ENCODE peak calls at places on chromosome 2, in nine cellular contexts. P is psoas muscle; I is left ventricle myocardium inferior; C is adrenal gland; U is brain microvascular endothelial cell; F is PC-3; V is sigmoid colon; H is cardiac muscle cell; A is CD4-positive, alpha-beta T cell. Y is an unnamed sample.

GRCh38 chr2:63680455-63680854 is 91.7 kb downstream of the MDH1 start:
- DNase-seq in F (no peak), V (no peak), P (no peak), A (no peak), C (no peak), I (peak), U (no peak), H (no peak), Y (no peak)

GRCh38 chr2:53964237-53964952 is 6.4 kb downstream of the PSME4 start:
- DNase-seq in H (no peak), F (peak), U (no peak), C (no peak), V (no peak), I (no peak), P (no peak), A (no peak), Y (no peak)

GRCh38 chr2:16386431-16386830 is 279.2 kb downstream of the CYRIA start:
- DNase-seq in A (no peak), U (no peak), I (no peak), C (no peak), F (no peak), H (peak), V (no peak), P (no peak), Y (no peak)

GRCh38 chr2:105502625-105503334 is 103.9 kb upstream of the FHL2 start:
- DNase-seq in F (peak), U (no peak), I (no peak), P (no peak), A (no peak), V (no peak), C (no peak), H (no peak), Y (no peak)

GRCh38 chr2:195343942-195344530 is 313.0 kb upstream of the SLC39A10 start:
- DNase-seq in V (no peak), I (no peak), U (no peak), A (no peak), F (peak), H (no peak), P (no peak), C (no peak), Y (no peak)

GRCh38 chr2:8337321-8337720 is 344.5 kb upstream of the ID2 start:
- DNase-seq in C (no peak), H (no peak), V (no peak), F (no peak), I (no peak), A (no peak), P (no peak), U (no peak), Y (no peak)

GRCh38 chr2:85394256-85394655 is 15.9 kb downstream of the CAPG start:
- DNase-seq in C (peak), V (peak), I (no peak), H (no peak), F (no peak), U (no peak), P (peak), A (no peak), Y (no peak)

GRCh38 chr2:50895058-50895457 is 136.9 kb downstream of the NRXN1 start:
- DNase-seq in C (no peak), I (no peak), P (no peak), V (no peak), H (no peak), F (peak), A (no peak), U (no peak), Y (no peak)

GRCh38 chr2:62227386-62228075 is 31.6 kb downstream of the B3GNT2 start:
- DNase-seq in F (peak), U (no peak), C (no peak), H (no peak), V (peak), I (no peak), A (no peak), P (no peak), Y (no peak)

GRCh38 chr2:108226570-108226969 is 13.2 kb upstream of the SULT1C3 start:
- DNase-seq in A (no peak), P (no peak), V (no peak), C (no peak), U (no peak), I (no peak), F (no peak), H (no peak), Y (no peak)

GRCh38 chr2:163856941-163857340 is 121.1 kb upstream of the FIGN start:
- DNase-seq in H (peak), C (no peak), F (peak), I (no peak), A (no peak), U (no peak), V (no peak), P (no peak), Y (no peak)

GRCh38 chr2:30110773-30111172 is 36.0 kb upstream of the YPEL5 start:
- DNase-seq in I (no peak), P (no peak), A (no peak), C (no peak), F (peak), U (peak), H (no peak), V (no peak), Y (no peak)

DNA sequence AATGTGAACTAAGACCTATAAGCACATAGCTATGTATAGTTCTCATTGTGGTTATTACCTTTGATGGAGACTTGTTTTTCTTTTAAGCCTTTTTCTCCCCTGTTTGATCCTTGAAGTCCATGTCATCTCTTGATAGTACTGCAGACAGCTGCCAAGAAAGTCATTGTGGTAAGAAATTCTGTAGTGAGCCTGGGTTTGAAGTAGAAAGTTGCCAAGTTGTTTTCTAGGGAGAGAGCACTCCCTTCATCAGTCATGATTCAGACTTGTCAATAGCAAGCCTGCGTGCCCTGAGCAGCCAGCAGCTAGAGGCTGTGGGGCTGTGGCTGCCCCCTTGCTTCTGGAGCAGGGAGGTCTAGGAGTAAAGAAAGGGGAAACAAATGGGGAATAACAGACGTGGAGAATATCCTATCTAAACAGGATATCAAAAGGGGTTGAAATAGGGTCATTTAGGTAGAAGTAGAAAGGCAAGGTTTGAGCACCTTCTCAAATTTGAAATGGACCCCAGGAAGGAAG is 8.4 kb downstream of the SP5 start:
- DNase-seq in U (no peak), V (no peak), A (no peak), C (no peak), I (no peak), H (no peak), F (no peak), P (no peak), Y (no peak)
- TF ChIP-seq CTCF in U (no peak), V (no peak), A (no peak), C (no peak), I (no peak), H (no peak), F (no peak), P (no peak), Y (no peak)

DNA sequence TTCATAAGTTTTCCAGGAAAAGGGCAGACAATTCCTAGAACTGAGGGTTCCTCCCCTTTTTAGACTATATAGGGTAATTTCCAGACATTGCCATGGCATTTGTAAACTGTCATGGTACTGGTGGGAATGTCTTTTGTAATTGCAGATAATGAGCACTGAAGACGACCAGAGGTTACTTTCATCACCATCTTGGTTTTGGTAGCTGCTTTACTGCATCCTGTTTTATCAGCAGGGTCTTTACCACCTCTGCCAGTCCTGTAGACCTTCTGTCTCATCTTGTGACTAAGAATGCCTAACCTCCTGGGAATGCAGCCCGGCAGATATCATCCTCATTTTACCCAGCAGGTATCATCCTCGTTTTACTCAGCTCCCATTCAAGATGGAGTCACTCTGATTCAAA is 583.9 kb upstream of the KLHL29 start:
- DNase-seq in P (no peak), A (no peak), U (no peak), I (no peak), C (no peak), V (no peak), F (no peak), H (no peak), Y (no peak)
- H3K27ac ChIP-seq in P (no peak), A (no peak), U (no peak), I (no peak), C (no peak), V (no peak), F (no peak), H (no peak), Y (no peak)

GRCh38 chr2:235264121-235264493 is 229.7 kb upstream of the AGAP1 start:
- DNase-seq in A (no peak), F (peak), U (no peak), H (no peak), I (no peak), V (no peak), P (no peak), C (no peak), Y (no peak)
- TF ChIP-seq CTCF in A (no peak), F (peak), U (no peak), H (no peak), I (no peak), V (no peak), P (no peak), C (no peak), Y (no peak)

GRCh38 chr2:217409939-217410820 is 550.3 kb upstream of the TNP1 start:
- DNase-seq in V (no peak), I (no peak), C (no peak), U (no peak), P (no peak), F (no peak), H (no peak), A (no peak), Y (no peak)
- H3K27ac ChIP-seq in V (no peak), I (no peak), C (peak), U (no peak), P (no peak), F (no peak), H (no peak), A (no peak), Y (no peak)

DNA sequence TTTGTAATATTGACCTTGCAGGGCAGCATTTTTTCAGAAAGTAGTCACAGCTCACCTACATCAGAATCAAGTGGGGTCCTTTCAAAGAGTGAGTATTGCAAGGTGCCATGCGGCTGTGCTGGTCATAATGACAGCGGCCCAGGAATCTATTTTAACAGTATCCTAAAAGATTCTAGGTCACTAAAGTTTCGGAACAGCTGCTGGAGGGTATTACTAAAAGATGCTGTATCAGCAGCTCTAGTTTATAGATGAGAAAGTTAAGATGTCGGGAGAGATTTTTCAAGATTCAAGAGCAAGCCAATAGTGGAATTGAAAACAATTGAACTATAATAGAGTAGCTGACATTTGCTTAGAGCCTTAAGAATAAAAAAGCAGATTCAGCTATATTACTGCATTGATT is 336.0 kb downstream of the SLC8A1 start:
- DNase-seq in A (no peak), H (no peak), P (no peak), I (no peak), C (no peak), U (no peak), F (no peak), V (no peak), Y (no peak)
- TF ChIP-seq CTCF in A (no peak), H (no peak), P (no peak), I (no peak), C (no peak), U (no peak), F (no peak), V (no peak), Y (no peak)

Y was measured in RWPE1.